ENCODE peak calls at places on chromosome 10, in five cellular contexts. N, F, L, X and Z are unnamed samples.

GRCh38 chr10:102675151-102675886 is 31.0 kb downstream of the TRIM8 start:
- DNase-seq in F (no peak), N (no peak), X (no peak), L (no peak), Z (peak)

GRCh38 chr10:132872658-132873057 is 69.7 kb downstream of the CFAP46 start:
- DNase-seq in F (no peak), X (no peak), L (no peak), N (no peak), Z (no peak)

GRCh38 chr10:116774728-116775151 is 32.4 kb upstream of the HSPA12A start:
- DNase-seq in L (no peak), F (no peak), X (no peak), N (no peak), Z (no peak)

GRCh38 chr10:34739915-34740314 is 75.2 kb downstream of the PARD3 start:
- DNase-seq in F (no peak), L (peak), N (no peak), X (peak), Z (peak)

GRCh38 chr10:43846187-43846680 is 197.6 kb upstream of the ZNF32 start:
- DNase-seq in X (no peak), F (peak), L (no peak), N (no peak), Z (no peak)

GRCh38 chr10:102517553-102517952 is 13.8 kb downstream of the SUFU start:
- DNase-seq in X (no peak), N (no peak), F (no peak), L (no peak), Z (no peak)

GRCh38 chr10:91740353-91740924 is 57.8 kb upstream of the TNKS2 start:
- DNase-seq in L (no peak), N (no peak), X (no peak), F (no peak), Z (no peak)

GRCh38 chr10:24715246-24715769 is 8.4 kb downstream of the ARHGAP21 start:
- DNase-seq in N (no peak), L (no peak), F (no peak), X (no peak), Z (no peak)

GRCh38 chr10:117346574-117346973 is 28.7 kb downstream of the PDZD8 start:
- DNase-seq in F (no peak), L (no peak), N (no peak), X (no peak), Z (no peak)

GRCh38 chr10:77485847-77486246 is 151.8 kb downstream of the KCNMA1 start:
- DNase-seq in L (no peak), F (no peak), N (no peak), X (no peak), Z (no peak)

GRCh38 chr10:44984671-44985101 is 6.1 kb upstream of the DEPP1 start:
- DNase-seq in L (no peak), N (no peak), X (no peak), F (no peak), Z (no peak)

GRCh38 chr10:42596196-42596595 is 42.2 kb downstream of the ZNF33B start:
- DNase-seq in X (no peak), F (no peak), N (no peak), L (no peak), Z (no peak)

GRCh38 chr10:22629126-22629525 is 85.3 kb downstream of the PIP4K2A start:
- DNase-seq in F (no peak), L (no peak), X (no peak), N (no peak), Z (no peak)

GRCh38 chr10:104032144-104032775 is 53.4 kb downstream of the COL17A1 start:
- DNase-seq in L (peak), N (no peak), X (no peak), F (no peak), Z (no peak)

GRCh38 chr10:117360994-117361667 is 14.1 kb downstream of the PDZD8 start:
- DNase-seq in X (no peak), L (no peak), F (no peak), N (no peak), Z (no peak)

GRCh38 chr10:133261726-133262325 is 14.8 kb downstream of the ADAM8 start:
- DNase-seq in L (peak), X (no peak), N (peak), F (peak), Z (peak)

GRCh38 chr10:61779950-61780659 is 117.4 kb downstream of the CABCOCO1 start:
- DNase-seq in X (no peak), F (no peak), L (no peak), N (no peak), Z (no peak)

GRCh38 chr10:101759354-101760247 is 16.3 kb downstream of the FGF8 start:
- DNase-seq in X (no peak), N (no peak), L (no peak), F (no peak), Z (no peak)

GRCh38 chr10:91980319-91980718 is 56.7 kb downstream of the BTAF1 start:
- DNase-seq in N (no peak), F (no peak), L (no peak), X (no peak), Z (no peak)

GRCh38 chr10:20489961-20490360 is 407.1 kb downstream of the NEBL start:
- DNase-seq in X (no peak), N (no peak), F (no peak), L (no peak), Z (no peak)

GRCh38 chr10:57925045-57925444 is 342.6 kb downstream of the IPMK start:
- DNase-seq in F (no peak), X (no peak), N (no peak), L (no peak), Z (no peak)